ENCODE peak calls at places on chromosomes 6 and 20, in four cellular contexts. A is fibroblast of pulmonary artery, W is tibial artery, F is HL-60. N is an unnamed sample.

GRCh38 chr6:42304313-42304712 is 86.7 kb upstream of the MRPS10 start:
- DNase-seq in W (no peak), A (no peak), F (no peak), N (no peak)

GRCh38 chr6:13574571-13575376 is at the start of gene SIRT5:
- DNase-seq in A (peak), W (peak), F (peak), N (peak)

GRCh38 chr20:61170521-61170920 is 81.5 kb upstream of the CDH4 start:
- DNase-seq in A (no peak), W (no peak), F (no peak), N (no peak)

GRCh38 chr20:49692941-49693340 is 20.7 kb downstream of the B4GALT5 start:
- DNase-seq in F (no peak), A (no peak), W (no peak), N (no peak)

GRCh38 chr20:48567145-48567544 is 260.7 kb downstream of the PREX1 start:
- DNase-seq in W (no peak), A (no peak), F (no peak), N (no peak)

GRCh38 chr20:32004963-32005362 is 5.3 kb upstream of the CCM2L start:
- DNase-seq in F (no peak), W (no peak), A (peak), N (no peak)

GRCh38 chr6:151763303-151763702 is 44.2 kb upstream of the ESR1 start:
- DNase-seq in W (no peak), F (no peak), A (peak), N (no peak)

GRCh38 chr6:137236581-137237355 is 17.6 kb upstream of the IFNGR1 start:
- DNase-seq in A (no peak), W (no peak), F (no peak), N (no peak)

GRCh38 chr20:42281801-42282200 is 663.6 kb upstream of the CHD6 start:
- DNase-seq in A (no peak), W (no peak), F (no peak), N (no peak)

GRCh38 chr6:88728756-88729155 is 234.7 kb downstream of the RNGTT start:
- DNase-seq in A (no peak), W (no peak), F (no peak), N (no peak)

GRCh38 chr6:148200302-148200701 is 142.3 kb upstream of the SASH1 start:
- DNase-seq in W (no peak), A (no peak), F (no peak), N (no peak)

GRCh38 chr6:122839477-122839876 is 50.4 kb downstream of the SMPDL3A start:
- DNase-seq in W (peak), F (peak), A (peak), N (peak)

GRCh38 chr6:82778985-82779384 is 286.7 kb downstream of the UBE3D start:
- DNase-seq in W (no peak), F (no peak), A (no peak), N (no peak)

GRCh38 chr6:40588480-40588879 is 1.3 kb upstream of the LRFN2 start:
- DNase-seq in A (no peak), F (no peak), W (no peak), N (no peak)

GRCh38 chr6:15551262-15551661 is 111.6 kb downstream of the DTNBP1 start:
- DNase-seq in A (no peak), W (no peak), F (no peak), N (no peak)

GRCh38 chr20:32973077-32973717 is 31.0 kb downstream of the SUN5 start:
- DNase-seq in A (no peak), F (no peak), W (no peak), N (no peak)

GRCh38 chr20:61810066-61810708 is 255.5 kb downstream of the TAF4 start:
- DNase-seq in A (no peak), W (no peak), F (no peak), N (no peak)

GRCh38 chr6:168116975-168117899 is 38.2 kb upstream of the FRMD1 start:
- DNase-seq in F (no peak), A (no peak), W (peak), N (no peak)

GRCh38 chr6:113015249-113015648 is 668.1 kb downstream of the RFPL4B start:
- DNase-seq in A (peak), W (no peak), F (no peak), N (no peak)

DNA sequence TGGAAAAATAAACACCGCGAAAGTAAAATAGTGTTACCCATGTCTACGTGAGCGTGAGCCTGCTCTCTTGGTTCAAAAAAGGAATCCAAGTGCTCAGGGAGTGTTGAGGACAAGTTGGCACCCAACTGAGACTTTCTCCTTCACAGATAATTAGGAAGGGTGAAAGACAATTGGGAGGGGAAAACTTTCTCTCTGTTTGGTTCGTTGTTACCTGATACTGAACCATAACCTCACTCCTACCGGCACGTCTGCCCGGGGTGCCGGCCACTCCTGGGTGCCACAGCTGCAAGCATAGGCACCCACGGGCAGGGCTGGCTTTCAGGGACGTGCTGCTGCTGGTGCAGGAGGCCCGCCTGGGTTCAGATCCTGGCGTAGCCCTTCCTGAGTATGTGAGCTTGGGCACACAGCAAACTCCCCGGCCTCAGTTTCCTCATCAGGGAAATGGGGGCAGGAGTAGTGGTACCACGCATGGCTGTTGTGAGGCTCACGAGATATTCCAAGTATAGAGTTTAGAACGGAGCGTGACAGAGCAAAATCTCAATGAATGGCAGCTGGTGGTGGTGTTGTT is 38.2 kb upstream of the PMEPA1 start:
- DNase-seq in W (no peak), F (no peak), A (no peak), N (no peak)
- H3K4me3 ChIP-seq in W (peak), F (no peak), A (no peak), N (peak)

DNA sequence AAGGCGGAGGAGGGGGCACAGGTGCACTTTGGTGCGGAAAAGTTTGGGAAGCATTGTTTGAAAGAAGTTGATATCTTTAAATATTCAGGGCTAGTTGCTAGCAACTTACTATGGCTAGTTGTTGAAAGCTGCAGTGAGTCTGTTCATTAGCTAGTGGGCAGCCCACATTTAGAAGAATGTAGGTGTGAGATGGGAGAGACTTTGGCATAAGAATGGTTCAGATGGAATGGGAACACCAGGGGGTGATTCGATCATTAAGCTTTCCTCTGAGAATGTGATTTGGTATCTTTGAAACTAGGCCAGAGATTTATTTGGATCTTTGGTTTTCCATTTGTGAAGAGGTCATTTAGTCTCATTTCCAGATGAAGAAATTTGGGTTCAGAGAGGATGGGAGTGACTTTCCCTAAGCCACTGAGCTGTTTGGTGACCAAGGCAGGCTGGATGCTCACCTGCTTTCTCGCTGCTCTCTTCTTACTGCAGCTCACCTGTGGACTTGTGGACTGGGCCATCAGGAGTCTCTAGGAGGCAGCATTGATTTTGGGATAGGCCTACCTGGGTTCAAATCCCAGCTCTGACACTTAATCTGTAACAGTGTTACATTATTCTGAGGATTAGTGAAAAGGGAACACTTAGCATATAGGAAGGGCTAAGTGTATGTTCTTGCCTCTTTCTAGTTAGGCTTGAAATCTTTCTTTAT is 62.9 kb downstream of the CARMIL1 start:
- DNase-seq in A (no peak), F (no peak), W (no peak), N (no peak)
- TF ChIP-seq CTCF in A (no peak), F (no peak), W (no peak), N (no peak)

DNA sequence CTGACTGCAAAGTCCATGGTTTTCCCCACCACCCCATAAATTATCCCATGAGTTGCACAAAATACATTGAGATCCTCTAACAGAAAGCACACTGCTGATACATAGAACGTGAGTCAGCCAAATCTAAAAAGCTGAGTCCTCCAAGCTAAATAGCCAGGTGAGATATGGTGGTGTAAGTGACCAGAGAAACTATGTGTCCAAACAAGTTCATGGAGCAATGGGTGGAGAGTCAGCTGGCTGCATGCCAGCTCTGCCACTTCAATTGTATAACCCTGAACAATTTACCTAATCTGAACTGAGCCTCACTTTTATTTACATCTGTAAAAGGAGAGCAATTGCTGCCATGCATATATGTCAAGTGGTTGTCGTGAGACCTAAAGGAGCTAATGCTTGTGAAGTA is 9.7 kb downstream of the SNAP25 start:
- DNase-seq in A (no peak), F (no peak), W (no peak), N (no peak)
- H3K4me3 ChIP-seq in A (no peak), F (no peak), W (no peak), N (no peak)

GRCh38 chr6:129500958-129501381 is 209.0 kb downstream of the ARHGAP18 start:
- DNase-seq in F (no peak), A (peak), W (no peak), N (no peak)
- TF ChIP-seq CTCF in F (peak), A (peak), W (no peak), N (peak)

GRCh38 chr6:87728706-87729105 is 26.7 kb upstream of the AKIRIN2 start:
- DNase-seq in A (no peak), W (no peak), F (no peak), N (no peak)
- H3K4me3 ChIP-seq in A (no peak), W (no peak), F (no peak), N (no peak)

GRCh38 chr20:9884061-9884460 is 45.2 kb upstream of the PAK5 start:
- DNase-seq in W (no peak), A (no peak), F (no peak), N (no peak)

GRCh38 chr20:9886227-9886626 is 47.4 kb upstream of the PAK5 start:
- DNase-seq in A (no peak), F (no peak), W (no peak), N (no peak)

GRCh38 chr20:9889270-9889981 is 50.5 kb upstream of the PAK5 start:
- DNase-seq in W (no peak), A (no peak), F (no peak), N (no peak)

DNA sequence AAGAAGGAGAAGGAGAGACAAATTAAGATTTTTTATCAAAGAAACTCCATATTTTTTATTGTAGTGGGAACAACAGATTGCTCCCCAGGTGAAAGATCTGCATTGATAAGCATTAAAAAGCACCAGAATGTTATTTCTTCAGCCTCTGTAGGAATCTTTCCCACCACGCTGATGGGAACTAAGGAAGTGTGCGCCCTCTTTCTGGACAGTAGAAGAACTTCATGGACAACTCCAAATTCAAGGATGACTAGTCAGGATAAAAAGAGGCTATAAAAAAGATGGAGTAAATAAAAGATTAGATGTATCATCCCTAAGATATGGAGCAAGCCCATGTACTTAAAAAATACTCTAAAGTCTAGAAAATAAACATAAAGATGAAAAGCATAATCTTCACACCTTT is 45.8 kb upstream of the PAK5 start:
- DNase-seq in W (no peak), A (no peak), F (no peak), N (no peak)
- TF ChIP-seq CTCF in W (no peak), A (no peak), F (no peak), N (no peak)

DNA sequence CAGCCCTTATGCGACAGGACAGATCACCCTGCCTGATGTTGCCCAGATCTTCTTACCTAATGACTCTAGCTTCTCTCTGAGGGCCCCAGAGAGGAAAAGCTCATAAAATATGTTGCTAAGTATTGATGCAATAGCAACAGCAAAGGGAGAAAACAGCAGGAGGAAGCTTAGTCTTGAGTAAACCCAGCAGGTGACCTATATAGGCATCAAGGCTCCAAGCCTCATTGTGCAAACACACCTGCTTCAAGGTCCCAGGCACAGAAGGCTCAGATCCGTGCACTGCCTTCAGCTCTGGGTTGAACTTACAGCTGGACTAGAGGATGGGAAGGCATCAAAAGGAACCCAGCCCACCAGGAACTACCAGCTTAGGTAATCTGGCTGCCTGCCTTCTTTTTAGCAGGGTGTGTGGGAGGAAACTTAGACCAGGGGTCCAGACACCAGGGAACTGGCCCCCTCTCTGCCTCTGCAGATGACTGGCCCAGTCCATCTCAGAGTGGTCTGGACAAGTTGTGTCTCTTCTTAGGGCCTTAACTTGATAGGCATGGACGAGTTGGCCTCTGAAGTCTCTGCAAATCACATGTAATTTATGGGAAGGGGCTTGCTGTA is 34.4 kb downstream of the TGM3 start:
- DNase-seq in W (no peak), F (peak), A (no peak), N (no peak)
- H3K4me3 ChIP-seq in W (no peak), F (no peak), A (no peak), N (no peak)

GRCh38 chr20:35264755-35265154 is 13.2 kb downstream of the MMP24OS start:
- DNase-seq in F (peak), W (no peak), A (peak), N (no peak)
- TF ChIP-seq CTCF in F (no peak), W (no peak), A (peak), N (no peak)